ENCODE peak calls at places on chromosome 9, in seven cellular contexts. Y, M, F, A, K, B and C are unnamed samples.

GRCh38 chr9:116087751-116088194 is 65.8 kb upstream of the PAPPA start:
- DNase-seq in M (no peak), Y (no peak), A (no peak), F (peak), K (peak), B (no peak), C (peak)

GRCh38 chr9:25917593-25918426 is 239.6 kb upstream of the TUSC1 start:
- DNase-seq in F (no peak), K (no peak), B (no peak), A (no peak), M (no peak), Y (no peak), C (no peak)

GRCh38 chr9:135249711-135250110 is 162.2 kb downstream of the OLFM1 start:
- DNase-seq in B (no peak), K (no peak), M (no peak), F (no peak), Y (peak), A (no peak), C (no peak)

GRCh38 chr9:8895498-8896224 is 1096.1 kb upstream of the DMAC1 start:
- DNase-seq in B (no peak), K (peak), M (no peak), A (peak), Y (no peak), F (peak), C (peak)

GRCh38 chr9:121246821-121247511 is 21.0 kb upstream of the GSN start:
- DNase-seq in B (no peak), K (no peak), A (no peak), F (peak), Y (no peak), M (no peak), C (peak)

GRCh38 chr9:136170291-136170901 is 34.5 kb downstream of the LHX3 start:
- DNase-seq in F (no peak), Y (peak), A (peak), M (no peak), B (peak), K (no peak), C (no peak)

GRCh38 chr9:137240321-137240840 is 706 bp upstream of the TUBB4B start:
- DNase-seq in A (peak), B (peak), M (no peak), K (peak), F (peak), Y (peak), C (peak)

GRCh38 chr9:120931278-120932085 is 4.9 kb upstream of the TRAF1 start:
- DNase-seq in B (peak), A (peak), F (peak), M (no peak), K (peak), Y (no peak), C (no peak)

GRCh38 chr9:98808411-98808815 is 943 bp downstream of the GALNT12 start:
- DNase-seq in B (no peak), F (no peak), K (no peak), Y (peak), A (no peak), M (no peak), C (no peak)

GRCh38 chr9:6351757-6352156 is 23.6 kb downstream of the TPD52L3 start:
- DNase-seq in A (no peak), F (no peak), B (no peak), M (no peak), K (no peak), Y (no peak), C (no peak)

GRCh38 chr9:128162215-128163026 is 2.4 kb downstream of the BBLN start:
- DNase-seq in Y (no peak), K (no peak), F (no peak), M (peak), A (no peak), B (no peak), C (no peak)

GRCh38 chr9:82443312-82443711 is 454.7 kb downstream of the SPATA31D1 start:
- DNase-seq in Y (no peak), K (no peak), F (no peak), A (no peak), M (no peak), B (no peak), C (no peak)

GRCh38 chr9:97529363-97530076 is 28.1 kb downstream of the TMOD1 start:
- DNase-seq in A (no peak), M (no peak), B (no peak), F (no peak), Y (no peak), K (no peak), C (peak)

GRCh38 chr9:111186021-111186420 is 144.0 kb downstream of the OR2K2 start:
- DNase-seq in K (no peak), A (no peak), F (no peak), M (no peak), B (no peak), Y (no peak), C (no peak)

GRCh38 chr9:111190352-111190751 is 139.7 kb downstream of the OR2K2 start:
- DNase-seq in A (no peak), B (no peak), K (no peak), F (no peak), Y (no peak), M (no peak), C (no peak)

DNA sequence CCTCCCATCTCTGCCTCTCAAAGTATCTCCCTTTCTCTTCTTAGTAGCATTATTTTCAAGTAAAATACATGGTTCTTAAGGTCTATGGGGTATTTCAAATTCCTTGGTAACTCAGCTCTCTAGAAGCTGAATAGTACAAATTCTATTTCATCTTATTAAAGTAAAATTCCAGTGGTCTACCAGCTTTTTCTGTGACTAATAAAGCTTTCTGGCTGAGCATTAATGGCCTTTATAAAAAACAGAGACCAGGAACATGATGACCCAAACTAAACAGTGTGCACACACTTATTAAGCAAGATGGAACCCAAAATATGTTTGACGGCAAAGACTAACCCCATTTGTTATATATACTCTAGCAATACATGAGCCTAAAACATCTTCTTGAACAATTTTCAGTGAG is 142.6 kb downstream of the OR2K2 start:
- DNase-seq in Y (no peak), A (no peak), M (no peak), F (peak), B (no peak), K (no peak), C (no peak)
- H3K4me3 ChIP-seq in Y (no peak), A (no peak), M (no peak), F (no peak), B (no peak), K (no peak), C (no peak)

DNA sequence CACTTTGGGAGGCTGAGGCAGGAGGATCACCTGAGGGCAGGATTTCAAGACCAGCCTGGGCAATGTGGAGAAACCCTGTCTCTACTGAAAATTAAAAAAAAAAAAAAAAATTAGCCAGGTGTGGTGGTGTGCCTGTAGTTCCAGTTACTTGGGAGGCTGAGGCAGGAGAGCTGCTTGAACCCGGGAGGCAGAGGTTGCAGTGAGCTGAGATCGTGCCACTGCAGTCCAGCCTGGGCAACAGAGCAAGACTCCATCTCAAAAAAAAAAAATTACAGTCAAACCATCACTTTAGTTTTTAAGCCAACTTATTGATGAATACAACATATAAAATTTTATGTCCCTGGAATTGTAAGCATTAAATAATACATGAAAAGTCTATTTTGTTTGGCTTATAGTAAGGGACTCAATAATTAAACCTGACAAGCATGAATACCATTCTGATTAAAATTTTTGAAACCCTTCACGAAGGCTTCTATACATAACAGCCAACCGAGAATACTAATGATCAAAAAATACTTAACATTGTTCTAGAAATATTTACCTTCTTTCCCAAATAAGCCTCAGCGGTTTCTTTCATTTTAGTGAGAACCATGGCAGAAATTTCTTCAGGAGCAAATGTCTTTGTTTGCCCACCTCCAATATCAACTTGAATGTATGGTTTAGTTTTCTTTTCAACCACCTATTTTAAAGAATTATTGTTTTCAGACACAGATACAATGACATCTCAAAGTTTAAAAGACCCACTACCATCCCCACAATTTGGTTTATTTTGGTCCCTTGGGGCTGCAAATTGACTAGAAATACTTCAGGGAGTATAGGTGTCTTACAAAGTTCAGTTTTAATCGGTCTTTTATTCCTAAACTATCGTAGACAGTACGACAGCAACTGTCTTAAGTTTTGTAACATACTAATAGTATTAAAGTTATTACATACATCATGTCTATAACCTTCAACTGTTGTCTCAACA is 1.2 kb downstream of the HSPA5 start:
- DNase-seq in Y (no peak), A (no peak), F (no peak), K (no peak), B (no peak), M (no peak), C (no peak)
- H3K27ac ChIP-seq in Y (peak), A (peak), F (peak), K (peak), B (peak), M (peak), C (peak)

DNA sequence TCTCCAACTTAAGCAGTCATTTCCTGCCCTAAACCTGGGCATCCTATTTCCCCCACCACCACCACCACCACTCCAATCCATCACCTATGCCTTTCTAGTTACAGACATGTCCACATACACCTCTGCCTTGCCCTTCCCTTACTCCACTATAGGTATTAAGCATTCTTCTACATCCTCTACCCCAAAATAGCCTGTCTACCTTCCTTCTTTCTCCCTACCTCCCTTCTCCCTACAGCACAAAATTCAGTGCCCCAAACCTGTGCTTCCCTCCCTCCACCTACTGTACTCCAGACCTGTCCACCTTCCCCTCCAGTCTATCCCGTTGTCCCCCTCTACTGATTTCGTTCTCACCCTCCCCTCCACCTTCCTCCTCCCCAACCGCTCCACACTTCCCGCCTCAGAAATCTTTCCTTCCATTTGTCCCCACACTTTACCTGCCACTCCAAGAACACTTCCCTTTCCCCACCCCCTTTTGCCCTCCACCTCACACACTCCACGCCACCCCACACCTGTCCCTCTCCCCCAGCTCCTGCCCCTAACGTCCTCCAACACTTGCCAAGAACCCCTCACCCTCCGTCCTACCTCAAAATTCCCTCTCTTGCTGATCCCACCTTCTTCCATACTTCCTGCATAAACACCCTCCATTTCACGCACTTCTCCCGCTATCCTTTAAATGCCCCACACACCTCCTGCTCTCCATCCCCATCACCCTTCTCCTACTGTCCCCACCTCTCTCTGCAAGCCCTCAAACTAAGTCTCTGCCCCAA is 1.5 kb downstream of the STRBP start:
- DNase-seq in F (no peak), B (no peak), Y (no peak), M (no peak), A (no peak), K (no peak), C (no peak)
- H3K4me3 ChIP-seq in F (no peak), B (peak), Y (no peak), M (peak), A (peak), K (peak), C (no peak)

DNA sequence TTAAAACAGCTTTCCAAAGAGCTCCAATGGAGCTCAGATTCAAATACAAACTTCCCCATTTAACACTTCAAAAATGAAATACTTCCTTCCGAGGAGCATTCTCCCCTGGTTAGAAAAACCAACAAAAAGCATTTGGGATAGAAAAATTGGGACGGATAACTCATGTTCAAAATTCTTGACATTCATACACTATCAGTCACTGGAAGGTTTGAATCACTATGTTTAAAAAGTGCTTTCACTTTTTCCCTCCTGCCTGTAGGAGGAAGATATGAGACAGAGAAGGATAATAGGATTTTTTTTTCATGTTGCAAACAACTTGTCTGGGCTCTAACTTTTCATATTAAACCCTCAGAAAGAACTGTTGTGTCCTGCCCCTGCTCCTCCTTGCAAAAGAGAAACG is 412.0 kb downstream of the ACTL7B start:
- DNase-seq in M (no peak), K (no peak), Y (no peak), B (no peak), F (peak), A (no peak), C (no peak)
- H3K27ac ChIP-seq in M (peak), K (no peak), Y (peak), B (no peak), F (peak), A (no peak), C (peak)

DNA sequence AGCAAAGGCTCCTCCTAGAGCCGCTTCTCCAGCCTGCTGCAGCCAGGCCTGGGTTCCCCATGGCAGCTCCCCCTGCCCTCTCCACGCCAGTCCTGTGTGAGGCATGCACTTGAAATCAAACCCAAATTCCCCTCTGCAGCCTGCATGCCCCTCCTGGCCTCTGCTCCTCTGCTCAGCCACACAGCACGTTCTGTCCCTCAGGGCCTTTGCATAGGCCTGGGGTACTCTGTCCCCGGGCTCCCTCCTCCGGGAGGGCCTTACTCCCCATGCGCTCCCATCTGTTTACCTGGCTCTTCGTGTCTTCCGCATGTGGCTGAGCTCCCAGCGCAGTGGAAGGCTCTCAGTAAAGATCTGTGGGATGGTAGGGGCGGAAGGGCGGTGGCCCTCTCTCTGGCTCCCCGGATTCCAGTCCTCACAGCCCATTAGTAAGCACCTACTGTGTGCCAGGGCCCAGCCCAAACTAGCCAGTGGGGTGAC is 203.5 kb upstream of the IER5L start:
- DNase-seq in M (no peak), B (no peak), K (no peak), F (no peak), Y (peak), A (no peak), C (no peak)
- H3K4me3 ChIP-seq in M (no peak), B (no peak), K (no peak), F (no peak), Y (no peak), A (no peak), C (no peak)

GRCh38 chr9:92159058-92159457 is 43.8 kb upstream of the SPTLC1 start:
- DNase-seq in F (no peak), B (no peak), A (no peak), K (no peak), Y (no peak), M (no peak), C (no peak)

GRCh38 chr9:92151691-92152393 is 36.6 kb upstream of the SPTLC1 start:
- DNase-seq in Y (no peak), A (no peak), K (no peak), B (no peak), F (peak), M (no peak), C (peak)

GRCh38 chr9:92154016-92154415 is 38.8 kb upstream of the SPTLC1 start:
- DNase-seq in B (no peak), A (no peak), Y (no peak), F (no peak), M (no peak), K (no peak), C (no peak)

GRCh38 chr9:92158097-92158601 is 42.9 kb upstream of the SPTLC1 start:
- DNase-seq in K (no peak), F (no peak), B (no peak), M (no peak), A (no peak), Y (no peak), C (no peak)

GRCh38 chr9:92155221-92155620 is 40.0 kb upstream of the SPTLC1 start:
- DNase-seq in Y (no peak), B (no peak), K (no peak), F (no peak), M (no peak), A (no peak), C (no peak)
- H3K27ac ChIP-seq in Y (no peak), B (no peak), K (no peak), F (no peak), M (no peak), A (no peak), C (no peak)

GRCh38 chr9:131237931-131238401 is 38.3 kb downstream of the FAM78A start:
- DNase-seq in Y (peak), M (peak), A (peak), K (peak), F (peak), B (peak), C (peak)
- H3K4me3 ChIP-seq in Y (peak), M (peak), A (peak), K (peak), F (peak), B (peak), C (peak)

DNA sequence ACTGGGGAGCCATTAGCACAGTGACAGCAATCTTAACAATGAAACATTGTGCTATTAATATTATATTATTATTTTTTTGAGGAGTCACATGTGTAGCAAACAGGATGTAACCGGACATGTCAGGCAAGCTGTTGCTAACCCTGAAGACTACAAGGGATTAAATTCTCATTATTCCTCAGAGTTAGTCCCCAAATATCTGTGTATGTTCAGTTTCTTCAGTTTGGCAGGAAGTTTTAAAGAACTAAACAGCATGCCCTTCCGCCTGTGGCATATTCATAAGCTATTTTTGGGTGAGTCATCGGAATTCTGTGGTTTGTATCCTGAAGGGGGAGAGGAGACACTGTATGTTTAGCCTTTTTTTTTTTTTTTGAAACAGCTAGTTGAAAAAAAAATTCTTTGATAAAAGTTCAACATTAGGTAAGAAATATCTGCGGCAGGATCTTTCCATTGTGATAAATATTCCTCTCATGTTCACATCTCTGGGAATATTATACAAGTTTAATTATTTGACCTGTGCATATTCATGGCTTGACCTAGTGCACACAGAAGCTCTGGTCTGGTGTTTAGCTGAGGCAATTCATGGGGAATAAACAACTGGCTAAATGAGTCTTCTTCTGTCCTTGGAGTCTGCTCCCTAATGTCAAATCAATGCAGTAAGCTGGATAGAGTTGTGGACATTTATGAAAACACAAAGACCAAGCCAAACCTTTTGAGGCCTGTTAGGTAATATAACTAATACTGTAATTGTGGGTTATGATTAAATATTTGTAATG is 202.7 kb upstream of the CDKN2B start:
- DNase-seq in F (peak), B (no peak), Y (no peak), M (no peak), A (no peak), K (no peak), C (peak)
- H3K27ac ChIP-seq in F (peak), B (no peak), Y (peak), M (no peak), A (no peak), K (no peak), C (peak)